ENCODE peak calls at places on chromosomes 3 and 15, in six cellular contexts. P, N, M, J, Z and K are unnamed samples.

GRCh38 chr15:29862271-29862670 is 40.0 kb upstream of the TJP1 start:
- DNase-seq in N (no peak), P (no peak), J (no peak), M (no peak), Z (no peak), K (no peak)

GRCh38 chr3:123632161-123632655 is 47.4 kb upstream of the HACD2 start:
- DNase-seq in J (no peak), P (no peak), N (no peak), Z (no peak), M (peak; percentile 52), K (no peak)

GRCh38 chr15:90716976-90717821 is at the start of gene BLM:
- DNase-seq in N (peak; percentile 97), J (peak; percentile 97), M (peak; percentile 99), P (peak; percentile 92), Z (peak; percentile 97), K (peak; percentile 97)

GRCh38 chr15:90067181-90067952 is 34.9 kb downstream of the IDH2 start:
- DNase-seq in Z (no peak), N (no peak), P (no peak), M (no peak), J (no peak), K (peak; percentile 82)

GRCh38 chr3:15659254-15659975 is 57.9 kb downstream of the BTD start:
- DNase-seq in M (no peak), P (no peak), J (no peak), Z (no peak), N (no peak), K (no peak)

GRCh38 chr3:172285844-172286243 is 162.4 kb downstream of the GHSR start:
- DNase-seq in M (no peak), J (no peak), P (no peak), Z (no peak), N (no peak), K (no peak)

GRCh38 chr3:50714953-50715352 is 40.2 kb downstream of the DOCK3 start:
- DNase-seq in Z (no peak), P (no peak), N (no peak), J (peak; percentile 45), M (no peak), K (no peak)

GRCh38 chr3:130345487-130346079 is at the start of gene COL6A5:
- DNase-seq in P (no peak), Z (no peak), M (peak; percentile 74), N (no peak), J (peak; percentile 9), K (peak; percentile 62)

GRCh38 chr3:167679526-167679925 is 25.8 kb upstream of the WDR49 start:
- DNase-seq in J (no peak), P (no peak), Z (no peak), M (no peak), N (no peak), K (no peak)

GRCh38 chr3:167110906-167111305 is 269.2 kb downstream of the ZBBX start:
- DNase-seq in P (no peak), Z (no peak), M (peak; percentile 67), J (no peak), N (no peak), K (no peak)

GRCh38 chr3:143464850-143465249 is 345.3 kb downstream of the CHST2 start:
- DNase-seq in M (no peak), P (no peak), Z (no peak), N (no peak), J (no peak), K (peak; percentile 56)

GRCh38 chr15:63060699-63061098 is 18.2 kb downstream of the TPM1 start:
- DNase-seq in J (no peak), P (no peak), M (no peak), Z (no peak), N (no peak), K (no peak)
- H3K36me3 ChIP-seq in J (peaks cover 92% of the 10 kb centered on the region), P (no peaks in the 10 kb centered on the region), M (peaks cover 95% of the 10 kb centered on the region), Z (peaks cover 90% of the 10 kb centered on the region), N (peaks cover 84% of the 10 kb centered on the region), K (peaks cover 89% of the 10 kb centered on the region)

DNA sequence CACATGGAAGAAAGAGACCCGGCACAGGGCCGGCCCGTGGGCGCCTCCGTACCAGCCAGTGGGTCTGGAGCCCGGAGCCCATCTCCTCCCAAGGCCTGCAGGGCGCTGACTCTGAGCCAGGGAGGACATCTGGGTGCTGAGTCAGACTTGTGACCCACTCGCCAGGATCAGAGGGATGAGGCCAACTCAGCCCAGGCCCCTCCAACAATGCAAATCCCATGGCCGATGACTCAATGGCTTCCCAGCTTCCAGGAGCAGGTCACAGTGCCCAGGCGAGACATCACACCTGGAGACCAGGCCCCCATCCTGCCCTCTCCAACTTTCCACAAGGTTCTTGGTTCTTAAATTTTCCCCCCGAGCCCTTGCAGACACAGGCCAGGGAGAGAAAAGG is 95.1 kb downstream of the LRIG1 start:
- DNase-seq in N (no peak), J (no peak), Z (no peak), P (no peak), M (no peak), K (no peak)
- H3K4me1 ChIP-seq in N (peaks cover 62% of the 10 kb centered on the region), J (peaks cover 2% of the 10 kb centered on the region), Z (peaks cover 76% of the 10 kb centered on the region), P (no peaks in the 10 kb centered on the region), M (peaks cover 26% of the 10 kb centered on the region), K (no peaks in the 10 kb centered on the region)

DNA sequence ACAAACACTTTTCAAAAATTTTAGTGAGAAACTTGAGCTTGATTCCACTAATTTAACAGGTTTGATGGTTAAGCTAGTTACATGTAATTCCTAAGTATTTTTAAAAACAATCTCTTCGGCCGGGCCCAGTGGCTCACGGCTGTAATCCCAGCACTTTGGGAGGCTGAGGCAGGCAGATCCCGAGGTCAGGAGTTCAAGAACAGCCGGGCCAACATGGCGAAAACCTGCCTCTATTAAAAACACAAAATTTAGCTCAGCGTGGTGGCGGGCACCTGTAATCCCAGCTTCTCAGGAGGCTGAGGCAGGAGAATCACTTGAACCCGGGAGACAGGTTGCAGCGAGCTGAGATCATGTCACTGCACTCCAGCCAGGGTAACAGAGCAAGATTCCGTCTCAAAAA is 25.3 kb downstream of the TRA2B start:
- DNase-seq in M (no peak), P (no peak), Z (no peak), N (no peak), J (no peak), K (no peak)
- TF ChIP-seq POLR2AphosphoS5 in M (no peak), P (no peak), Z (peak; percentile 19), N (no peak), J (no peak), K (no peak)

GRCh38 chr3:10373686-10374261 is 52.9 kb upstream of the SEC13 start:
- DNase-seq in N (no peak), M (no peak), J (no peak), P (peak; percentile 18), Z (no peak), K (no peak)

GRCh38 chr3:10374311-10374710 is 53.4 kb upstream of the SEC13 start:
- DNase-seq in M (no peak), J (no peak), Z (no peak), P (no peak), N (no peak), K (no peak)

GRCh38 chr3:10371167-10371566 is 50.3 kb upstream of the SEC13 start:
- DNase-seq in J (no peak), M (no peak), Z (no peak), P (no peak), N (no peak), K (no peak)

GRCh38 chr3:10370429-10370828 is 49.5 kb upstream of the SEC13 start:
- DNase-seq in N (no peak), M (no peak), P (no peak), Z (no peak), J (peak; percentile 46), K (no peak)

GRCh38 chr3:10371789-10372188 is 50.9 kb upstream of the SEC13 start:
- DNase-seq in N (no peak), M (no peak), Z (no peak), J (no peak), P (no peak), K (no peak)
- H3K36me3 ChIP-seq in N (no peaks in the 10 kb centered on the region), M (no peaks in the 10 kb centered on the region), Z (no peaks in the 10 kb centered on the region), J (no peaks in the 10 kb centered on the region), P (no peaks in the 10 kb centered on the region), K (no peaks in the 10 kb centered on the region)

DNA sequence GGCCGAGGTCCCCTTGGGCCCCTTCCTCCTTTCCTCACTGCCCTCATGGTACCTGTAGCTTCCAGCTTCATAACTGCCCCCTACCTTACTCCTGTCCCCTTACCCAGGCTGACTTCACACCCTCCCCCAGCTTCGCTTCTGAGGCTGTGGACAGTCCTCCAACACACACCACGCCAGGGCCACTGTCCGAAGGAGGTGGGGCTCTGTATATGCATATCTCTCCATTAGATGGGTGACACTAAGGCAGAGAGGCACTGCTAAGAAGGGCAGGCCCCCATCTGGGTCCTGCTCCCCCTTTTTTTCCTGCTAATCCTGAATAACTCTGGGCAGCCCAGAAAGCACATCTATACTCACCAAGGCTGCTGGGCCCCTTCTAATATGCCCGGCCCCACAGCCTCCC is 1.0 kb upstream of the COL7A1 start:
- DNase-seq in Z (no peak), J (no peak), N (no peak), P (no peak), M (no peak), K (no peak)
- H3K4me1 ChIP-seq in Z (peaks cover 84% of the 10 kb centered on the region), J (peaks cover 30% of the 10 kb centered on the region), N (peaks cover 32% of the 10 kb centered on the region), P (peaks cover 11% of the 10 kb centered on the region), M (peaks cover 17% of the 10 kb centered on the region), K (peaks cover 15% of the 10 kb centered on the region)